ENCODE peak calls at places on chromosomes 5 and 9, in nine cellular contexts. L, K, W, I, O, B, E, G and J are unnamed samples.

GRCh38 chr5:173829826-173830225 is 58.3 kb upstream of the CPEB4 start:
- DNase-seq in I (no peak), K (no peak), B (peak), W (no peak), G (no peak), L (no peak), O (peak), E (no peak), J (no peak)

GRCh38 chr5:6399978-6400910 is 21.9 kb upstream of the MED10 start:
- DNase-seq in E (peak), L (no peak), I (no peak), G (no peak), W (no peak), K (no peak), B (peak), O (peak), J (no peak)

GRCh38 chr5:73496984-73497457 is 1.2 kb upstream of the BTF3 start:
- DNase-seq in G (no peak), E (peak), I (peak), O (peak), L (peak), K (no peak), B (peak), W (no peak), J (peak)

GRCh38 chr5:180352116-180352975 is 790 bp downstream of the GFPT2 start:
- DNase-seq in W (no peak), L (no peak), G (peak), O (no peak), E (peak), B (no peak), K (no peak), I (no peak), J (no peak)

GRCh38 chr9:31597977-31598376 is 786.5 kb upstream of the ACO1 start:
- DNase-seq in E (no peak), K (no peak), O (peak), G (no peak), I (no peak), L (no peak), B (peak), W (no peak), J (no peak)

GRCh38 chr5:124263680-124264491 is 482.6 kb downstream of the ZNF608 start:
- DNase-seq in B (no peak), G (peak), W (no peak), I (no peak), O (peak), L (peak), E (peak), K (no peak), J (peak)

GRCh38 chr5:52709171-52709925 is 78.4 kb upstream of the ITGA1 start:
- DNase-seq in G (no peak), K (no peak), B (peak), W (no peak), I (no peak), O (peak), E (no peak), L (no peak), J (no peak)

GRCh38 chr5:157877821-157878220 is 18.9 kb upstream of the CLINT1 start:
- DNase-seq in E (no peak), B (no peak), I (no peak), G (no peak), O (no peak), W (no peak), L (no peak), K (no peak), J (no peak)

GRCh38 chr5:14449052-14449661 is 132.4 kb upstream of the OTULINL start:
- DNase-seq in G (no peak), B (peak), I (no peak), L (no peak), E (peak), W (no peak), O (peak), K (no peak), J (no peak)

GRCh38 chr9:116271991-116272390 is 118.4 kb downstream of the PAPPA start:
- DNase-seq in G (peak), E (no peak), K (no peak), B (no peak), W (no peak), O (no peak), L (no peak), I (no peak), J (no peak)

GRCh38 chr5:64767959-64768357 is 533 bp downstream of the SREK1IP1 start:
- DNase-seq in E (no peak), G (no peak), I (no peak), B (no peak), L (no peak), O (no peak), K (no peak), W (no peak), J (no peak)

GRCh38 chr5:168820776-168821302 is 241.7 kb upstream of the PANK3 start:
- DNase-seq in E (no peak), I (no peak), B (no peak), O (no peak), W (no peak), K (no peak), G (no peak), L (no peak), J (no peak)

GRCh38 chr9:89543621-89544279 is 45.8 kb upstream of the SEMA4D start:
- DNase-seq in K (no peak), G (no peak), E (no peak), L (no peak), B (no peak), O (no peak), W (no peak), I (no peak), J (no peak)

GRCh38 chr5:141084487-141084989 is 9.9 kb upstream of the PCDHB2 start:
- DNase-seq in G (peak), K (no peak), W (no peak), L (peak), B (peak), I (peak), E (peak), O (peak), J (peak)

GRCh38 chr9:134029248-134030226 is 4.3 kb downstream of the BRD3OS start:
- DNase-seq in G (no peak), L (no peak), B (no peak), E (no peak), K (no peak), W (no peak), O (no peak), I (no peak), J (no peak)

GRCh38 chr5:168609806-168610482 is 30.8 kb upstream of the PANK3 start:
- DNase-seq in O (no peak), E (no peak), B (peak), I (no peak), W (no peak), G (no peak), L (peak), K (no peak), J (no peak)

GRCh38 chr5:6373081-6373846 is 5.1 kb downstream of the MED10 start:
- DNase-seq in I (no peak), L (no peak), G (no peak), O (no peak), B (no peak), E (no peak), K (no peak), W (no peak), J (no peak)

GRCh38 chr5:107542831-107543231 is 127.9 kb downstream of the EFNA5 start:
- DNase-seq in O (peak), K (no peak), W (no peak), G (no peak), E (peak), B (peak), L (no peak), I (peak), J (peak)